ENCODE peak calls at places on chromosomes 11 and 22, in ten cellular contexts. F, Z, L, R, N, Q, B, Y, O and G are unnamed samples.

GRCh38 chr11:86608251-86608799 is 64.1 kb downstream of the ME3 start:
- DNase-seq in Z (peak), L (peak), Y (peak), B (peak), N (peak), F (no peak), Q (no peak), O (peak), R (peak), G (peak)

GRCh38 chr11:3906166-3906565 is 50.7 kb downstream of the STIM1 start:
- DNase-seq in Q (no peak), N (no peak), Y (no peak), O (no peak), Z (no peak), F (no peak), R (no peak), B (no peak), L (no peak), G (no peak)

GRCh38 chr11:97345031-97345430 is 955.2 kb downstream of the JRKL start:
- DNase-seq in Z (no peak), R (no peak), F (no peak), L (no peak), B (no peak), Y (no peak), Q (no peak), N (no peak), O (no peak), G (no peak)

GRCh38 chr22:22710719-22711531 is 66.5 kb downstream of the GGTLC2 start:
- DNase-seq in Q (no peak), O (peak), Y (peak), B (peak), N (peak), L (peak), F (peak), R (peak), Z (peak), G (peak)

GRCh38 chr11:85118151-85118550 is 509.0 kb downstream of the DLG2 start:
- DNase-seq in Z (no peak), R (no peak), F (no peak), O (no peak), L (peak), B (no peak), Y (no peak), Q (no peak), N (no peak), G (no peak)

GRCh38 chr11:26297179-26297970 is 34.6 kb upstream of the ANO3 start:
- DNase-seq in O (peak), B (peak), Y (peak), R (no peak), N (peak), F (no peak), Z (peak), Q (no peak), L (peak), G (no peak)

GRCh38 chr11:801097-801780 is 3.2 kb upstream of the SLC25A22 start:
- DNase-seq in F (no peak), O (no peak), B (no peak), Z (no peak), R (no peak), Q (no peak), Y (no peak), N (no peak), L (no peak), G (no peak)

GRCh38 chr11:66479741-66480115 is 506 bp upstream of the DPP3 start:
- DNase-seq in F (no peak), O (no peak), R (no peak), Z (no peak), N (no peak), Y (no peak), Q (no peak), L (no peak), B (no peak), G (peak)

GRCh38 chr11:44618561-44619425 is 53.3 kb downstream of the CD82 start:
- DNase-seq in L (no peak), R (no peak), Y (no peak), B (no peak), F (peak), Q (no peak), O (no peak), Z (no peak), N (no peak), G (peak)

GRCh38 chr11:78208257-78209165 is 19.8 kb downstream of the USP35 start:
- DNase-seq in Z (peak), O (no peak), L (peak), R (no peak), B (no peak), N (peak), Y (no peak), F (no peak), Q (no peak), G (no peak)

GRCh38 chr22:35430897-35431322 is 31.0 kb downstream of the MCM5 start:
- DNase-seq in N (peak), R (peak), O (peak), Y (peak), B (peak), F (peak), Q (no peak), L (peak), Z (peak), G (peak)

GRCh38 chr22:50252081-50253045 is 1.3 kb upstream of the HDAC10 start:
- DNase-seq in F (peak), Z (no peak), R (peak), Q (no peak), B (peak), Y (peak), O (peak), N (peak), L (peak), G (peak)

GRCh38 chr22:20571531-20572007 is 64.2 kb downstream of the MED15 start:
- DNase-seq in F (no peak), R (no peak), Q (no peak), B (peak), N (peak), Z (no peak), L (peak), O (peak), Y (peak), G (no peak)

GRCh38 chr22:37211853-37212173 is 464 bp downstream of the SSTR3 start:
- DNase-seq in B (no peak), O (no peak), N (no peak), F (no peak), Q (no peak), R (no peak), Y (no peak), L (no peak), Z (no peak), G (no peak)

GRCh38 chr11:11944444-11944843 is 64.0 kb downstream of the DKK3 start:
- DNase-seq in Q (no peak), F (no peak), B (no peak), Y (no peak), R (no peak), L (peak), Z (no peak), N (no peak), O (no peak), G (no peak)

GRCh38 chr22:49586873-49587272 is 240.8 kb downstream of the BRD1 start:
- DNase-seq in F (no peak), Z (no peak), L (no peak), B (no peak), R (no peak), Y (no peak), Q (no peak), N (no peak), O (no peak), G (no peak)

GRCh38 chr11:11780843-11781242 is 60.9 kb upstream of the USP47 start:
- DNase-seq in N (no peak), F (no peak), Q (no peak), L (no peak), B (no peak), O (no peak), Z (no peak), Y (no peak), R (no peak), G (no peak)

GRCh38 chr11:65633390-65634139 is 4.3 kb upstream of the SIPA1 start:
- DNase-seq in O (no peak), L (no peak), Y (no peak), F (no peak), B (no peak), N (no peak), R (no peak), Q (no peak), Z (no peak), G (no peak)

GRCh38 chr11:74648894-74649293 is 56.5 kb downstream of the POLD3 start:
- DNase-seq in Z (no peak), Y (no peak), B (no peak), Q (no peak), O (no peak), N (no peak), R (no peak), F (no peak), L (no peak), G (no peak)

GRCh38 chr22:46064966-46065666 is 85.2 kb upstream of the PPARA start:
- DNase-seq in R (no peak), N (no peak), Y (no peak), Q (no peak), L (no peak), O (no peak), F (peak), Z (no peak), B (peak), G (no peak)

GRCh38 chr11:84476581-84476980 is 1150.6 kb downstream of the DLG2 start:
- DNase-seq in F (no peak), Q (no peak), R (no peak), Z (no peak), Y (no peak), O (no peak), B (peak), L (peak), N (peak), G (no peak)

GRCh38 chr11:22079133-22079847 is 113.6 kb upstream of the ANO5 start:
- DNase-seq in L (no peak), N (no peak), O (no peak), R (no peak), Z (no peak), Q (no peak), Y (no peak), F (no peak), B (no peak), G (no peak)

GRCh38 chr22:36369922-36370781 is 17.6 kb downstream of the MYH9 start:
- DNase-seq in B (no peak), L (peak), F (no peak), Z (no peak), O (no peak), R (peak), N (peak), Q (no peak), Y (no peak), G (no peak)

GRCh38 chr22:48445113-48445827 is 1382.4 kb downstream of the BRD1 start:
- DNase-seq in F (no peak), Z (no peak), O (no peak), B (no peak), Q (no peak), N (no peak), R (no peak), Y (no peak), L (no peak), G (no peak)

GRCh38 chr11:57071829-57072228 is 83.1 kb downstream of the OR5AK2 start:
- DNase-seq in Z (peak), Y (no peak), B (peak), F (no peak), Q (no peak), R (no peak), O (no peak), N (peak), L (peak), G (no peak)

GRCh38 chr11:17544181-17544622 is at the start of gene USH1C:
- DNase-seq in F (no peak), N (no peak), Y (peak), R (no peak), L (no peak), Z (no peak), B (no peak), O (peak), Q (no peak), G (no peak)

GRCh38 chr11:64539239-64539638 is 51.8 kb upstream of the SLC22A12 start:
- DNase-seq in Q (no peak), B (no peak), Z (no peak), N (no peak), O (no peak), R (no peak), Y (no peak), L (no peak), F (no peak), G (no peak)

GRCh38 chr11:67700548-67701262 is 26.3 kb upstream of the ALDH3B2 start:
- DNase-seq in Y (no peak), R (no peak), B (no peak), Z (no peak), O (no peak), F (no peak), Q (no peak), L (no peak), N (no peak), G (no peak)

GRCh38 chr11:131172011-131172410 is 198.4 kb upstream of the NTM start:
- DNase-seq in Q (no peak), L (no peak), R (no peak), N (no peak), O (no peak), B (no peak), Y (no peak), F (no peak), Z (no peak), G (no peak)

GRCh38 chr11:44605068-44605708 is 39.7 kb downstream of the CD82 start:
- DNase-seq in L (no peak), Q (no peak), Z (no peak), B (no peak), R (no peak), F (no peak), Y (no peak), O (no peak), N (no peak), G (no peak)

GRCh38 chr22:49011379-49011768 is 816.3 kb downstream of the BRD1 start:
- DNase-seq in Y (no peak), F (no peak), L (no peak), O (no peak), Z (no peak), Q (no peak), N (no peak), R (no peak), B (no peak), G (peak)

GRCh38 chr11:113896156-113896879 is 8.3 kb upstream of the HTR3B start:
- DNase-seq in L (peak), O (peak), Q (no peak), F (peak), Z (peak), R (no peak), Y (peak), N (peak), B (peak), G (peak)

GRCh38 chr11:45181595-45182550 is 35.4 kb downstream of the PRDM11 start:
- DNase-seq in F (no peak), Y (no peak), L (no peak), R (no peak), B (no peak), N (no peak), O (no peak), Z (no peak), Q (no peak), G (peak)

GRCh38 chr11:103257360-103257759 is 148.1 kb downstream of the DYNC2H1 start:
- DNase-seq in R (no peak), N (peak), F (no peak), Y (peak), O (peak), Q (no peak), B (peak), Z (no peak), L (peak), G (no peak)
- TF ChIP-seq CTCF in R (no peak), N (peak), F (no peak), Y (peak), O (peak), Q (no peak), B (peak), Z (peak), L (peak), G (no peak)

DNA sequence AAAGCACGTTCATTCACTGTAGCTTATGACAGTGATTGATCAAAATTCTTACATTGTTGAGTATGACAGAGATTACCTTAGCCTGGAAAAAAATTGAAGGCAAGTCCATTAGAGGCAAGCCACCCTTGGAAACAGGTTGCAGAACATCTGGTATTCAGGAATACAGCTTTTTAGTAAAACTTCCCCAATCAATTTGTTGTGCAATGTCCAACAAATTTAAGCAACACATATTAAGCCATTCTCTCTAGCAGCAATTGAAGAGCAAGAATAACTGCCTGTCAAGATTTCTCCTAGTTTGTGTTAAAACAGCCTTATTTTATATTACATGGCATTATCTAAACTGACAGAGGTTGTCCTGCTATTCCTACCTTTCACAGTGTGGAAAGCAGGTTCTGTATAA is 37.0 kb downstream of the BCL2L13 start:
- DNase-seq in L (no peak), Q (no peak), Z (no peak), O (no peak), Y (no peak), R (no peak), F (no peak), N (no peak), B (no peak), G (no peak)
- H3K4me3 ChIP-seq in L (no peak), Q (no peak), Z (no peak), O (no peak), Y (no peak), R (no peak), F (no peak), N (no peak), B (no peak), G (no peak)

GRCh38 chr11:41613321-41613720 is 153.9 kb upstream of the LRRC4C start:
- DNase-seq in O (no peak), Q (no peak), Z (no peak), B (peak), Y (no peak), F (no peak), L (no peak), N (peak), R (no peak), G (no peak)

GRCh38 chr11:41612415-41612814 is 153.0 kb upstream of the LRRC4C start:
- DNase-seq in R (no peak), N (peak), L (no peak), B (peak), O (peak), Z (no peak), F (no peak), Y (peak), Q (no peak), G (no peak)
- TF ChIP-seq CTCF in R (no peak), N (peak), L (no peak), B (peak), O (peak), Z (no peak), F (no peak), Y (no peak), Q (no peak), G (no peak)

DNA sequence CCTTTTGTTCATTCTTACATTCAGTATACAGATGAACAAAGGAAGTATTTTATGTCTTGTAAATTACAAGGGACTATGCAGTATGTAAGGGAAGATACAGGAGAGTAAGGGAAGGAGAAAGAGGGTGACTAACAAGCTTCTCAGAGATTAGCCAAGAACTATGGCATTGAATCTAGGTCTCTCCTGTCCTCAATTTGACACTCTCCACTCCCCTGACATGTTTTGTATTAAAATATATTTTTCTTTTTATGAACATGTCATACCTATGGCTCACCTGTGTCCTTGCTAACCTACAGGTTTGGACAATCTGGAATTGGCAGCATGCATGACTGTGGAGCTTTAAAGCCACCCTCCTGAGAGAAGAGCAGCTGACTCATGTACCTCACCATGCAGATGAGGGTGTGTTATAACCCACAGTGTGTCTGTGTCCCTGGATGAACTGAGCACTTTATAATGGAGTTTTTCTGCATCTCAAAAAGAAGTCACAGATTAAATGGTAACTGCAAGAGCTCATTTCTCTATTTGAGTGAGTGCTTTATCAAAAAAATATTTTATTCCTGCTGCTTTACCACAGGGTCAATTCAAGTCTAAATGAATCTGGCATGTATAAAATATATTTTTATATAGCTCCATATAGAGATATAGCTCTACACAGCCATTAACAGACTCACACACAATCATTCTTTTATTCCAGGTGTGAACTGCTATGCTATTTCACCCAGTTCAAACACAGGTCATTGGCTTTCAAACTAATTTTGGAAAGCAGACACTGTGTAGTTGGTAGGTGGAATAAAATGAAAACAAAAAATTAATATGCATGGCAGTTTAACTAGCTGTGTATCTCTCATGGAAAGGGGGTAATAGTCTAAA is 63.3 kb downstream of the MAML2 start:
- DNase-seq in Q (no peak), B (peak), Z (no peak), N (peak), R (no peak), Y (no peak), F (no peak), L (peak), O (no peak), G (no peak)
- H3K4me3 ChIP-seq in Q (no peak), B (no peak), Z (no peak), N (no peak), R (no peak), Y (no peak), F (no peak), L (no peak), O (peak), G (no peak)

GRCh38 chr11:118892515-118892914 is 8.8 kb downstream of the CXCR5 start:
- DNase-seq in L (no peak), Z (no peak), R (no peak), B (no peak), F (no peak), N (no peak), Q (no peak), Y (no peak), O (no peak), G (no peak)
- TF ChIP-seq CTCF in L (no peak), Z (no peak), R (no peak), B (no peak), F (no peak), N (no peak), Q (no peak), Y (no peak), O (no peak), G (no peak)